ENCODE peak calls at places on chromosomes 13 and 19, in nine cellular contexts. One of them, this sample, is unnamed.

GRCh38 chr19:46609511-46610412 is 8.6 kb downstream of the CALM3 start:
- DNase-seq in AG10803: no peak
- DNase-seq in lower leg skin: no peak
- DNase-seq in left ventricle myocardium inferior: peak; percentile 13
- DNase-seq in GM12865: no peak
- DNase-seq in fibroblast of villous mesenchyme: no peak
- DNase-seq in glutamatergic neuron: no peak
- DNase-seq in cardiac fibroblast: no peak
- DNase-seq in Caco-2: no peak
- DNase-seq in this sample: no peak

GRCh38 chr13:95154441-95154886 is 146.8 kb downstream of the ABCC4 start:
- DNase-seq in GM12865: no peak
- DNase-seq in AG10803: peak; percentile 29
- DNase-seq in glutamatergic neuron: no peak
- DNase-seq in fibroblast of villous mesenchyme: no peak
- DNase-seq in cardiac fibroblast: peak; percentile 15
- DNase-seq in left ventricle myocardium inferior: no peak
- DNase-seq in Caco-2: no peak
- DNase-seq in lower leg skin: no peak
- DNase-seq in this sample: no peak

GRCh38 chr13:41007359-41008118 is 11.6 kb downstream of the ELF1 start:
- DNase-seq in GM12865: peak; percentile 48
- DNase-seq in glutamatergic neuron: no peak
- DNase-seq in AG10803: peak; percentile 65
- DNase-seq in lower leg skin: no peak
- DNase-seq in fibroblast of villous mesenchyme: no peak
- DNase-seq in Caco-2: no peak
- DNase-seq in left ventricle myocardium inferior: no peak
- DNase-seq in cardiac fibroblast: no peak
- DNase-seq in this sample: no peak

GRCh38 chr19:35741216-35741541 is 1.1 kb downstream of the IGFLR1 start:
- DNase-seq in Caco-2: no peak
- DNase-seq in lower leg skin: no peak
- DNase-seq in left ventricle myocardium inferior: no peak
- DNase-seq in glutamatergic neuron: no peak
- DNase-seq in cardiac fibroblast: no peak
- DNase-seq in AG10803: no peak
- DNase-seq in fibroblast of villous mesenchyme: no peak
- DNase-seq in GM12865: no peak
- DNase-seq in this sample: no peak

GRCh38 chr13:22240716-22241115 is 569.8 kb downstream of the FGF9 start:
- DNase-seq in AG10803: peak; percentile 8
- DNase-seq in lower leg skin: no peak
- DNase-seq in fibroblast of villous mesenchyme: no peak
- DNase-seq in left ventricle myocardium inferior: no peak
- DNase-seq in cardiac fibroblast: no peak
- DNase-seq in glutamatergic neuron: no peak
- DNase-seq in GM12865: no peak
- DNase-seq in Caco-2: no peak
- DNase-seq in this sample: no peak

GRCh38 chr13:96958286-96958891 is 35.9 kb downstream of the OXGR1 start:
- DNase-seq in fibroblast of villous mesenchyme: peak; percentile 28
- DNase-seq in lower leg skin: no peak
- DNase-seq in cardiac fibroblast: peak; percentile 51
- DNase-seq in Caco-2: no peak
- DNase-seq in GM12865: peak; percentile 24
- DNase-seq in glutamatergic neuron: no peak
- DNase-seq in left ventricle myocardium inferior: no peak
- DNase-seq in AG10803: peak; percentile 38
- DNase-seq in this sample: no peak

GRCh38 chr19:40716655-40717324 is at the start of the genes COQ8B and ITPKC:
- DNase-seq in fibroblast of villous mesenchyme: peak; percentile 99
- DNase-seq in lower leg skin: peak; percentile 99
- DNase-seq in cardiac fibroblast: peak; percentile 99
- DNase-seq in glutamatergic neuron: peak; percentile 100
- DNase-seq in GM12865: peak; percentile 96
- DNase-seq in left ventricle myocardium inferior: peak; percentile 100
- DNase-seq in AG10803: peak; percentile 96
- DNase-seq in Caco-2: peak; percentile 100
- DNase-seq in this sample: peak; percentile 100

GRCh38 chr13:110405597-110406450 is 98.7 kb downstream of the COL4A2 start:
- DNase-seq in GM12865: no peak
- DNase-seq in lower leg skin: no peak
- DNase-seq in glutamatergic neuron: no peak
- DNase-seq in left ventricle myocardium inferior: no peak
- DNase-seq in AG10803: peak; percentile 93
- DNase-seq in fibroblast of villous mesenchyme: peak; percentile 71
- DNase-seq in Caco-2: no peak
- DNase-seq in cardiac fibroblast: peak; percentile 51
- DNase-seq in this sample: no peak

GRCh38 chr19:31351212-31352193 is 2.3 kb upstream of the TSHZ3 start:
- DNase-seq in Caco-2: no peak
- DNase-seq in GM12865: no peak
- DNase-seq in cardiac fibroblast: peak; percentile 58
- DNase-seq in lower leg skin: no peak
- DNase-seq in left ventricle myocardium inferior: peak; percentile 44
- DNase-seq in glutamatergic neuron: peak; percentile 51
- DNase-seq in AG10803: peak; percentile 59
- DNase-seq in fibroblast of villous mesenchyme: peak; percentile 78
- DNase-seq in this sample: no peak

GRCh38 chr13:112069063-112069726 is 2.2 kb downstream of the SOX1 start:
- DNase-seq in glutamatergic neuron: no peak
- DNase-seq in fibroblast of villous mesenchyme: no peak
- DNase-seq in AG10803: no peak
- DNase-seq in cardiac fibroblast: no peak
- DNase-seq in Caco-2: no peak
- DNase-seq in GM12865: no peak
- DNase-seq in left ventricle myocardium inferior: no peak
- DNase-seq in lower leg skin: no peak
- DNase-seq in this sample: no peak

GRCh38 chr13:44576396-44577235 is 486 bp upstream of the TSC22D1 start:
- DNase-seq in GM12865: peak; percentile 37
- DNase-seq in Caco-2: no peak
- DNase-seq in glutamatergic neuron: peak; percentile 57
- DNase-seq in cardiac fibroblast: no peak
- DNase-seq in lower leg skin: no peak
- DNase-seq in AG10803: no peak
- DNase-seq in fibroblast of villous mesenchyme: peak; percentile 4
- DNase-seq in left ventricle myocardium inferior: peak; percentile 25
- DNase-seq in this sample: no peak

GRCh38 chr13:79070343-79070974 is 335.6 kb downstream of the RBM26 start:
- DNase-seq in GM12865: peak; percentile 19
- DNase-seq in cardiac fibroblast: no peak
- DNase-seq in glutamatergic neuron: no peak
- DNase-seq in lower leg skin: no peak
- DNase-seq in fibroblast of villous mesenchyme: no peak
- DNase-seq in left ventricle myocardium inferior: no peak
- DNase-seq in Caco-2: no peak
- DNase-seq in AG10803: no peak
- DNase-seq in this sample: no peak

DNA sequence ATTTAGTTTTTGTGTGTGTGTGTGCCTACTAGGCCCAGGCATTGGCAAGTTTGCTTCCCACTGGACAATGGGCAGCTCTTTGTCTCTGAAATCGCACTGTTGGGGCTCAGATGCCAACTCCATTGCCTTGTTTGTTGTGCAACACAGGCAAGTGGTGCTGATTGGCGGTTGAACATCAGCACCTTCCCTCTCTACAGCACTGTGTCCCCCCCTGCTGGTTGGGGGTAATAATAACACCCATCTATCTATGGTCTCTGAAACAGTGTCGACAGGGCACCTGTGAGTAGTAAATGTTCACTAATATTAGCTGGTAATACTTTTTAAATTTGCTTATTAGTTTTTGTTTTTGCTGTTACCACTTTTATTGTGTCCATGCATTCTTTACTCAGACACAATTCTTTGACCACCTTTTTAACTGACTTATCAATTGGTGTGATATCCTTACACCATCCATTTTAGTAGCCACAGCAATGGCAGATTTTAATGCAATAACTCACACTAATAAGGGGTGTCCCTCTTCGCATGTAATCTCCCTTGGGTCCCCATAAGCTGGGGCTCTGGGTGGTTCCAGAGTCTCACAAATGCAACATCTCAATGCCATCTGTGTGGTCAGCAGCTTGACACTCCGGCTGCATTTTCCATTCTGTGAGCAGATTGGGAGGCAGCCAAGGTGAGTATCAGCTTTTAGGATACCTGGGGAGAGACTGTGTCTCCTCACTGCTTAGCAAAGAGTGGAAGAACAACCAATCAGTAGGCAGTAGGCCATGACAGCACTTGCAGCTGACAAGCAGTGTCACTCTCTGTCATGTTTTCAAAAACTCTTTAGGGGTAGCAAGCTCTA is 47.7 kb upstream of the UQCRFS1 start:
- DNase-seq in AG10803: peak; percentile 22
- DNase-seq in GM12865: peak; percentile 71
- DNase-seq in cardiac fibroblast: peak; percentile 33
- DNase-seq in Caco-2: peak; percentile 48
- DNase-seq in fibroblast of villous mesenchyme: no peak
- DNase-seq in lower leg skin: no peak
- DNase-seq in glutamatergic neuron: peak; percentile 61
- DNase-seq in left ventricle myocardium inferior: no peak
- DNase-seq in this sample: no peak
- TF ChIP-seq CTCF in AG10803: peak; percentile 37
- TF ChIP-seq CTCF in GM12865: peak; percentile 60
- TF ChIP-seq CTCF in cardiac fibroblast: peak; percentile 51
- TF ChIP-seq CTCF in Caco-2: peak; percentile 43
- TF ChIP-seq CTCF in fibroblast of villous mesenchyme: peak; percentile 20
- TF ChIP-seq CTCF in lower leg skin: no peak
- TF ChIP-seq CTCF in glutamatergic neuron: peak; percentile 82
- TF ChIP-seq CTCF in left ventricle myocardium inferior: peak; percentile 34
- TF ChIP-seq CTCF in this sample: no peak

DNA sequence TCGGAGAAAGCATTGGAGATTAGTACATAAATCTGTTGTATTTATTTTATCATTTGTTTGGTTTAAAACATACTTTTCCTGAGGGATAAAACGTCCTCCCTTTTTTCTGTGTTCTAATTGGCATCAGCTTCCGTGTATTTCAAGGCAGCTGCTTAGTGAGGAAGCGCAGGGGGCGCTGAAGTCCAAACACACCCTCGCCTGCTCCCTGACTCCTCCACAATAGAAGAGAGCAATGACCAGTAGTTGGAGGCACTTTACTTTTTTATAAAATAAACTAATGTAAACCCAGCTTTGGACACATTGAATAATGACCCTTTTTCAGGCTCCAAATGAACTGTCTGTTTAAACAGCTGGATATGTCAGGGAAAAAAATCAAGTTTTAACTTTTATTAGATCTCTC is 79.9 kb downstream of the RNASEH2B start:
- DNase-seq in AG10803: no peak
- DNase-seq in glutamatergic neuron: no peak
- DNase-seq in GM12865: no peak
- DNase-seq in left ventricle myocardium inferior: no peak
- DNase-seq in fibroblast of villous mesenchyme: peak; percentile 29
- DNase-seq in cardiac fibroblast: peak; percentile 46
- DNase-seq in Caco-2: no peak
- DNase-seq in lower leg skin: no peak
- DNase-seq in this sample: no peak
- TF ChIP-seq CTCF in AG10803: no peak
- TF ChIP-seq CTCF in glutamatergic neuron: no peak
- TF ChIP-seq CTCF in GM12865: no peak
- TF ChIP-seq CTCF in left ventricle myocardium inferior: peak; percentile 34
- TF ChIP-seq CTCF in fibroblast of villous mesenchyme: peak; percentile 38
- TF ChIP-seq CTCF in cardiac fibroblast: no peak
- TF ChIP-seq CTCF in Caco-2: peak; percentile 47
- TF ChIP-seq CTCF in lower leg skin: no peak
- TF ChIP-seq CTCF in this sample: no peak

GRCh38 chr19:8367327-8368001 is 3.5 kb downstream of the ANGPTL4 start:
- DNase-seq in fibroblast of villous mesenchyme: peak; percentile 99
- DNase-seq in glutamatergic neuron: peak; percentile 31
- DNase-seq in left ventricle myocardium inferior: peak; percentile 91
- DNase-seq in lower leg skin: peak; percentile 75
- DNase-seq in GM12865: no peak
- DNase-seq in Caco-2: no peak
- DNase-seq in AG10803: peak; percentile 98
- DNase-seq in cardiac fibroblast: peak; percentile 99
- DNase-seq in this sample: peak; percentile 93

GRCh38 chr19:8366961-8367326 is 3.0 kb downstream of the ANGPTL4 start:
- DNase-seq in GM12865: no peak
- DNase-seq in Caco-2: no peak
- DNase-seq in left ventricle myocardium inferior: no peak
- DNase-seq in glutamatergic neuron: no peak
- DNase-seq in AG10803: peak; percentile 58
- DNase-seq in fibroblast of villous mesenchyme: peak; percentile 91
- DNase-seq in lower leg skin: no peak
- DNase-seq in cardiac fibroblast: peak; percentile 85
- DNase-seq in this sample: peak; percentile 52

GRCh38 chr19:8361921-8362793 is 1.8 kb upstream of the ANGPTL4 start:
- DNase-seq in lower leg skin: peak; percentile 96
- DNase-seq in glutamatergic neuron: no peak
- DNase-seq in fibroblast of villous mesenchyme: peak; percentile 99
- DNase-seq in Caco-2: no peak
- DNase-seq in left ventricle myocardium inferior: peak; percentile 93
- DNase-seq in GM12865: no peak
- DNase-seq in AG10803: peak; percentile 98
- DNase-seq in cardiac fibroblast: peak; percentile 99
- DNase-seq in this sample: peak; percentile 93

GRCh38 chr19:8366121-8366581 is 2.2 kb downstream of the ANGPTL4 start:
- DNase-seq in glutamatergic neuron: no peak
- DNase-seq in cardiac fibroblast: no peak
- DNase-seq in AG10803: no peak
- DNase-seq in fibroblast of villous mesenchyme: no peak
- DNase-seq in Caco-2: no peak
- DNase-seq in GM12865: no peak
- DNase-seq in left ventricle myocardium inferior: no peak
- DNase-seq in lower leg skin: no peak
- DNase-seq in this sample: no peak

GRCh38 chr19:8363803-8364771 is at the start of gene ANGPTL4:
- DNase-seq in lower leg skin: peak; percentile 77
- DNase-seq in fibroblast of villous mesenchyme: peak; percentile 91
- DNase-seq in left ventricle myocardium inferior: peak; percentile 77
- DNase-seq in AG10803: peak; percentile 74
- DNase-seq in glutamatergic neuron: peak; percentile 64
- DNase-seq in Caco-2: peak; percentile 64
- DNase-seq in cardiac fibroblast: peak; percentile 92
- DNase-seq in GM12865: no peak
- DNase-seq in this sample: peak; percentile 58
- TF ChIP-seq CTCF in lower leg skin: no peak
- TF ChIP-seq CTCF in fibroblast of villous mesenchyme: peak; percentile 36
- TF ChIP-seq CTCF in left ventricle myocardium inferior: peak; percentile 48
- TF ChIP-seq CTCF in AG10803: peak; percentile 36
- TF ChIP-seq CTCF in glutamatergic neuron: no peak
- TF ChIP-seq CTCF in Caco-2: peak; percentile 43
- TF ChIP-seq CTCF in cardiac fibroblast: peak; percentile 27
- TF ChIP-seq CTCF in GM12865: no peak
- TF ChIP-seq CTCF in this sample: no peak

DNA sequence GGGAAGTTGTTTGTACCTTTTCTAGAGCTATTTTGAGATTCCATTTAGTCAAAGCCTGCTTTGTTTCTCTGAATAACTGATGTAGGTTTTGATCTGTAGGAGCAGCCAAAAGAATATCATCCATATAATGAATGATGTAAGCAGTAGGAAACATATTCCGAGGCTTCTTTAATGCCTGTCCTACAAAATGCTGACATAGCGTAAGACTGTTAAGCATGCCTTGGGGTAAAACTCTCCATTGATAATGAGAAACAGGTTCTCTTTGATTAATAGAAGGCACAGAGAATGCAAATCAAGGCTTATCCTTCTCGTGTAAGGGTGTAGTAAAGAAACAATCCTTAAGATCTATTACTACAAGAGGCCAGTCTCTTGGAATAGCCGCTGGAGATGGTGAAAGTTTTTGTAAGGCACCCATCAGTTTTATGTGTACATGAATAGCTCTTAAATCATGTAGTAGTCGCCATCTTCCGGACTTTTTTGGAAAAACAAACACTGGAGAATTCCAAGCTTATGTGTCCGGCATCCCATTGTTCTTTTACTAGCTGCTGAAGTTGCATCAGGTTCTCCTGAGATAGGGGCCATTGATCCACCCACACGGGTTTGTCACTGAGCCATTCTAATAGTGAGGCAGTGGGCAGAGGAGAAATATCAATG is 13.5 kb downstream of the FPR3 start:
- DNase-seq in AG10803: peak; percentile 74
- DNase-seq in fibroblast of villous mesenchyme: peak; percentile 79
- DNase-seq in glutamatergic neuron: no peak
- DNase-seq in Caco-2: no peak
- DNase-seq in lower leg skin: no peak
- DNase-seq in cardiac fibroblast: peak; percentile 90
- DNase-seq in left ventricle myocardium inferior: no peak
- DNase-seq in GM12865: no peak
- DNase-seq in this sample: no peak
- TF ChIP-seq CTCF in AG10803: peak; percentile 43
- TF ChIP-seq CTCF in fibroblast of villous mesenchyme: peak; percentile 16
- TF ChIP-seq CTCF in glutamatergic neuron: no peak
- TF ChIP-seq CTCF in Caco-2: no peak
- TF ChIP-seq CTCF in lower leg skin: no peak
- TF ChIP-seq CTCF in cardiac fibroblast: peak; percentile 26
- TF ChIP-seq CTCF in left ventricle myocardium inferior: peak; percentile 42
- TF ChIP-seq CTCF in GM12865: no peak
- TF ChIP-seq CTCF in this sample: no peak